ENCODE peak calls at places on chromosomes 1 and 21, in four cellular contexts. Z, U, L and N are unnamed samples.
A peak's percentile ranks its signal among the peaks of the same experiment; 100 is the strongest.

GRCh38 chr1:193131266-193131860 is 9.5 kb downstream of the CDC73 start:
- DNase-seq in L (no peak), U (no peak), Z (no peak), N (no peak)

GRCh38 chr1:2228157-2228594 is at the start of gene SKI:
- DNase-seq in Z (no peak), L (no peak), U (no peak), N (no peak)

GRCh38 chr1:205449750-205450443 is 5.9 kb downstream of the BLACAT1 start:
- DNase-seq in U (peak; percentile 52), L (peak; percentile 43), Z (no peak), N (peak; percentile 97)

GRCh38 chr1:43414634-43415223 is 25.0 kb downstream of the SZT2 start:
- DNase-seq in L (no peak), U (peak; percentile 67), Z (peak; percentile 52), N (peak; percentile 75)

GRCh38 chr1:210757677-210758076 is 376.3 kb downstream of the KCNH1 start:
- DNase-seq in Z (no peak), U (no peak), L (no peak), N (no peak)

GRCh38 chr1:17485280-17485679 is 45.8 kb upstream of the RCC2 start:
- DNase-seq in Z (no peak), L (no peak), U (no peak), N (peak; percentile 50)

GRCh38 chr1:52906135-52906603 is 15.4 kb downstream of the ECHDC2 start:
- DNase-seq in Z (no peak), L (no peak), U (no peak), N (no peak)

GRCh38 chr1:234869182-234870019 is 259.2 kb downstream of the TOMM20 start:
- DNase-seq in U (no peak), L (no peak), Z (no peak), N (no peak)

GRCh38 chr1:32539584-32540571 is 651 bp downstream of the ZBTB8A start:
- DNase-seq in U (peak; percentile 22), Z (no peak), L (peak; percentile 16), N (peak; percentile 50)

GRCh38 chr1:188941986-188942385 is 1535.7 kb downstream of the BRINP3 start:
- DNase-seq in L (no peak), U (no peak), Z (no peak), N (no peak)

GRCh38 chr1:238648296-238648695 is 738.1 kb upstream of the CHRM3 start:
- DNase-seq in Z (no peak), L (no peak), U (no peak), N (no peak)

GRCh38 chr21:31609081-31609480 is 50.4 kb upstream of the SOD1 start:
- DNase-seq in L (no peak), Z (no peak), U (no peak), N (no peak)

GRCh38 chr1:244388961-244389360 is 62.7 kb downstream of the ADSS2 start:
- DNase-seq in U (no peak), L (no peak), Z (no peak), N (no peak)

GRCh38 chr1:213179784-213180183 is 128.7 kb downstream of the RPS6KC1 start:
- DNase-seq in L (no peak), U (no peak), Z (no peak), N (peak; percentile 29)

GRCh38 chr1:29785137-29785527 is 548.8 kb downstream of the PTPRU start:
- DNase-seq in L (no peak), Z (no peak), U (no peak), N (no peak)

GRCh38 chr1:2545754-2546514 is 10.2 kb upstream of the TNFRSF14 start:
- DNase-seq in Z (peak; percentile 88), L (peak; percentile 96), U (peak; percentile 91), N (peak; percentile 95)

GRCh38 chr1:196608401-196609113 is at the start of gene KCNT2:
- DNase-seq in U (peak; percentile 23), Z (no peak), L (peak; percentile 26), N (no peak)

GRCh38 chr1:66996018-66996682 is 57.8 kb downstream of the SLC35D1 start:
- DNase-seq in L (peak; percentile 62), U (peak; percentile 74), Z (peak; percentile 10), N (peak; percentile 81)

GRCh38 chr1:60598055-60598910 is 484.1 kb upstream of the NFIA start:
- DNase-seq in U (no peak), Z (no peak), L (no peak), N (no peak)

GRCh38 chr1:45448357-45448756 is 42.6 kb downstream of the TESK2 start:
- DNase-seq in Z (no peak), L (no peak), U (no peak), N (no peak)

GRCh38 chr1:40722622-40723021 is 31.1 kb downstream of the NFYC start:
- DNase-seq in Z (no peak), L (no peak), U (no peak), N (no peak)

GRCh38 chr21:30580132-30580531 is 10.1 kb downstream of the KRTAP22-2 start:
- DNase-seq in U (no peak), Z (no peak), L (no peak), N (peak; percentile 49)

GRCh38 chr1:224800486-224801119 is 128.9 kb upstream of the DNAH14 start:
- DNase-seq in L (no peak), Z (no peak), U (no peak), N (no peak)

GRCh38 chr1:20787100-20787774 is at the start of gene HP1BP3:
- DNase-seq in L (peak; percentile 76), Z (peak; percentile 81), U (peak; percentile 80), N (peak; percentile 53)

GRCh38 chr1:168360151-168360550 is 79.5 kb downstream of the TBX19 start:
- DNase-seq in Z (no peak), U (no peak), L (no peak), N (no peak)

GRCh38 chr1:89781494-89782126 is 39.2 kb upstream of the LRRC8D start:
- DNase-seq in L (no peak), U (no peak), Z (peak; percentile 22), N (no peak)

GRCh38 chr1:96865731-96866684 is 144.4 kb downstream of the PTBP2 start:
- DNase-seq in U (no peak), Z (no peak), L (no peak), N (peak; percentile 82)

GRCh38 chr1:187092104-187092503 is 263.4 kb downstream of the PLA2G4A start:
- DNase-seq in U (no peak), Z (no peak), L (no peak), N (no peak)

GRCh38 chr21:41397416-41397815 is 28.6 kb upstream of the MX1 start:
- DNase-seq in L (no peak), Z (no peak), U (no peak), N (no peak)

GRCh38 chr1:78005755-78006154 is 1.0 kb downstream of the DNAJB4 start:
- DNase-seq in L (no peak), U (peak; percentile 40), Z (no peak), N (peak; percentile 84)

GRCh38 chr21:45478115-45478801 is 64.0 kb downstream of the SLC19A1 start:
- DNase-seq in L (peak; percentile 58), Z (peak; percentile 65), U (peak; percentile 59), N (peak; percentile 57)

GRCh38 chr21:45477176-45478114 is 64.8 kb downstream of the SLC19A1 start:
- DNase-seq in Z (no peak), U (no peak), L (no peak), N (no peak)

GRCh38 chr21:45480701-45481500 is 61.3 kb downstream of the SLC19A1 start:
- DNase-seq in U (no peak), L (no peak), Z (no peak), N (no peak)

GRCh38 chr21:45479691-45480675 is 62.3 kb downstream of the SLC19A1 start:
- DNase-seq in Z (no peak), U (no peak), L (no peak), N (no peak)

GRCh38 chr21:45478816-45479669 is 63.2 kb downstream of the SLC19A1 start:
- DNase-seq in Z (no peak), U (no peak), L (no peak), N (no peak)
- H3K27ac ChIP-seq in Z (peak overlapping the region; percentile 40), U (no peak overlapping the region), L (peak overlapping the region; percentile 33), N (no peak overlapping the region)

DNA sequence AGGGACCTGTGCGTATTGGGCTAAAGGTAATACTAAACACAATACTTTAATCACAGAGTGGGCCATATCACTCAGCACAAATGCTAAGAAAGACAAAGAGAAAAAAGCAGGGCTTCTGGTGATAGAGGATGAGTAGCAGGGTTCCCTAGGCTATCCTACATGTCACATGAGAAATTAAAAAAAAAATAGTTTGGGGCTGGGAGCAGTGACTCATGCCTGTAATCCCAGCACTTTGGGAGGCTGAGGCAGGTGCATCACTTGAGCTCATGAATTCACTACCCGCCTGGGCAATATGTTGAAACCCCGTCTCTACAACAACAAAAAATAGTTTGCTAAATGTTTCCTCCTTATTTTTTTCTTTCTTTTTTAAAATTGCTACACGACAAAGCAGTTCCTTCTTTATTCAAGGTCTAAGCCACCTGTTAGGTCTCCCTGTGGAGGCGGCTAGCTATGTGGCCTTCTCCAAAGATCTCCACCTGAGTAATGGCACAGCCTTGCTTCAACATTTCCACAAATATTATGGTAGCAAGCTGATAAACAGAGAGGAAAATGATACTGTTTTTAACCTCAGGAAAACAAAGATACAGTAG is 1.5 kb downstream of the ENSA start:
- DNase-seq in U (no peak), L (no peak), Z (no peak), N (peak; percentile 30)
- H3K27ac ChIP-seq in U (peak overlapping the region; percentile 97), L (peak overlapping the region; percentile 97), Z (peak overlapping the region; percentile 92), N (no peak overlapping the region)

GRCh38 chr1:170660281-170660713 is 3.6 kb upstream of the PRRX1 start:
- DNase-seq in U (no peak), L (no peak), Z (no peak), N (no peak)
- H3K27ac ChIP-seq in U (no peak overlapping the region), L (no peak overlapping the region), Z (no peak overlapping the region), N (no peak overlapping the region)

GRCh38 chr1:166304131-166304530 is 137.3 kb upstream of the FAM78B start:
- DNase-seq in L (no peak), U (no peak), Z (no peak), N (no peak)
- H3K27ac ChIP-seq in L (no peak overlapping the region), U (no peak overlapping the region), Z (no peak overlapping the region), N (no peak overlapping the region)